ENCODE peak calls at places on chromosomes 1 and 21, in six cellular contexts. L, H, G, E, T and O are unnamed samples.

GRCh38 chr1:151368745-151369610 is 3.5 kb downstream of the SELENBP1 start:
- DNase-seq in L (no peak), H (no peak), G (no peak), E (no peak), T (no peak), O (no peak)

GRCh38 chr1:200372885-200373181 is 37.0 kb downstream of the ZNF281 start:
- DNase-seq in L (no peak), H (no peak), G (peak), E (no peak), T (no peak), O (no peak)

GRCh38 chr1:81437213-81437612 is 363.5 kb upstream of the ADGRL2 start:
- DNase-seq in L (peak), H (no peak), G (no peak), E (no peak), T (no peak), O (no peak)

GRCh38 chr21:46617267-46618051 is 12.6 kb upstream of the S100B start:
- DNase-seq in L (no peak), H (no peak), G (no peak), E (no peak), T (no peak), O (no peak)

GRCh38 chr1:47409311-47410085 is 6.6 kb upstream of the FOXE3 start:
- DNase-seq in L (no peak), H (no peak), G (no peak), E (no peak), T (no peak), O (no peak)

GRCh38 chr1:6350416-6351088 is 43.0 kb downstream of the ACOT7 start:
- DNase-seq in L (peak), H (no peak), G (no peak), E (no peak), T (no peak), O (no peak)

GRCh38 chr1:151512326-151512725 is 1.1 kb downstream of the CGN start:
- DNase-seq in L (no peak), H (no peak), G (no peak), E (no peak), T (no peak), O (no peak)

GRCh38 chr1:17259233-17259873 is 10.5 kb downstream of the PADI3 start:
- DNase-seq in L (no peak), H (no peak), G (no peak), E (peak), T (no peak), O (no peak)

GRCh38 chr1:38860464-38860816 is 868 bp upstream of the RRAGC start:
- DNase-seq in L (no peak), H (no peak), G (peak), E (peak), T (no peak), O (no peak)

GRCh38 chr1:2972879-2973575 is 48.2 kb upstream of the ACTRT2 start:
- DNase-seq in L (no peak), H (no peak), G (no peak), E (no peak), T (no peak), O (no peak)

GRCh38 chr1:21673277-21673780 is 4.2 kb upstream of the RAP1GAP start:
- DNase-seq in L (no peak), H (no peak), G (no peak), E (no peak), T (no peak), O (peak)

GRCh38 chr1:64343105-64343960 is 126.6 kb upstream of the CACHD1 start:
- DNase-seq in L (peak), H (no peak), G (no peak), E (no peak), T (no peak), O (no peak)

GRCh38 chr1:47797555-47797954 is 199.6 kb downstream of the TRABD2B start:
- DNase-seq in L (no peak), H (no peak), G (no peak), E (no peak), T (no peak), O (no peak)

GRCh38 chr1:22416555-22417454 is 34.8 kb upstream of the ZBTB40 start:
- DNase-seq in L (peak), H (peak), G (peak), E (peak), T (peak), O (peak)

GRCh38 chr1:59814180-59814900 is 409 bp upstream of the HOOK1 start:
- DNase-seq in L (peak), H (peak), G (peak), E (no peak), T (peak), O (no peak)

GRCh38 chr1:59819566-59820438 is 5.1 kb downstream of the HOOK1 start:
- DNase-seq in L (no peak), H (no peak), G (no peak), E (no peak), T (no peak), O (no peak)

GRCh38 chr1:59816318-59816878 is 1.6 kb downstream of the HOOK1 start:
- DNase-seq in L (no peak), H (no peak), G (no peak), E (no peak), T (no peak), O (no peak)

GRCh38 chr1:59815892-59816291 is 1.1 kb downstream of the HOOK1 start:
- DNase-seq in L (no peak), H (no peak), G (peak), E (no peak), T (no peak), O (no peak)

GRCh38 chr1:59814901-59815825 is at the start of gene HOOK1:
- DNase-seq in L (no peak), H (peak), G (no peak), E (no peak), T (no peak), O (no peak)
- TF ChIP-seq POLR2AphosphoS5 in L (no peak), H (peak), G (no peak), E (no peak), T (no peak), O (no peak)

DNA sequence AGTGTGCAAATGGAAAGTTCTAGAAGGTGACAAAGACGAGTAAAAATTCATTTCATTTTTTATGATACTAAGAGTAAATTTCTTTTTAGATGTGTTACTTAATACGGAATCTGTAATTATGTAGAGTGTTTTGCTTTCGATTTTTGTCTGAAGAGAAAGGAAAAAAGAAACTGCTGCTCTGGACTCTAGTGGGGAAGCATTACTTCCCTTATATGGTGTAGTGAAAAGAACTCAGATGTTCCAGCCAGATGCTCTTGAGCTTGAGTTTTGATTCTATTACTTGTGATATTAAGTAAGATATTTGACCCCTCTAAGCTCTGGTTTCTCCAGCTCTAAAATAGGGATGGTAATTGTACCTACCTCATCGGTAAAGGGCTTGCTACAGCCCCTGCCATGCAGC is 12.2 kb upstream of the GPR161 start:
- DNase-seq in L (no peak), H (no peak), G (no peak), E (no peak), T (peak), O (no peak)
- TF ChIP-seq GABPA in L (no peak), H (no peak), G (no peak), E (no peak), T (no peak), O (no peak)

DNA sequence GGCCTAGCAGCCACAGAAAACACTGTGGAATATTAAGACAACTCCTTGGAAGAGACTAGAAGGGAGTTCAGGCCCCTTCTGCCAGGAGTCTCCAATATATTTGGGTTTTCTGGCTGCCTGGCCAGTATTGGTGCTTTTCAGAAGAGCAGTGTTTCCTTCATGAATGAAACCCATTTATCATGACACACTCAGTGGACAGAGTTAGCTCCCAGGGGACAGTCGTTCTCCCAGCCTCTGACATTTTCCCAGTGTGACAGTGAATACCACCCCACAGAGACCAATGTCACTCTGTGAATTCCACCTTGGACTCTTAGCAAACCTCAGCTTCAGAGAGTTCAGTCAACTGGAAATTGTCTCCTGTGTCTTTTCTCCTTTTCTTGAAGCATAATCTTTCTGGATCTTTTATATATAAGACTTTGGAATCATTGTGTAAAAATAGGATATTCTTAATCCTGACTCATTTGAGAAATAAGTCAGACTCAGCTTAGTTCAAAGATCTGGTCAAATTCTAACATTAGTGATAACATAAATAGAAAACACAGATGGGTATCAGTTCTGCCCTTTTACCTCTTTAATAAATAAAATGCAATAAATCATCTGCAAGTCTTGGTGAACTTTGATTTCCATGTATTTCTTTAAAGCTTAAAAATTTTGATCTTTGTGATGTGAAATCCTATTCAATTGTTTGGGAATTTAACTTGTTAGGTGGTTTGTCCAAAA is 40.4 kb downstream of the GNG12 start:
- DNase-seq in L (no peak), H (no peak), G (no peak), E (no peak), T (no peak), O (no peak)
- TF ChIP-seq POLR2AphosphoS5 in L (no peak), H (no peak), G (no peak), E (no peak), T (no peak), O (no peak)

GRCh38 chr21:34889287-34889536 is 159.9 kb downstream of the RUNX1 start:
- DNase-seq in L (no peak), H (no peak), G (peak), E (no peak), T (no peak), O (peak)
- TF ChIP-seq GABPA in L (no peak), H (no peak), G (no peak), E (no peak), T (no peak), O (no peak)